ENCODE peak calls at places on chromosomes 1 and 21, in four cellular contexts. Y is lower lobe of right lung, V is SJSA1, W is endothelial cell of umbilical vein. S is an unnamed sample.

GRCh38 chr1:108114026-108114599 is 86.0 kb downstream of the SLC25A24 start:
- DNase-seq in Y (no peak), V (no peak), W (no peak), S (no peak)

GRCh38 chr1:209412036-209412435 is 171.5 kb upstream of the CAMK1G start:
- DNase-seq in Y (no peak), V (no peak), W (no peak), S (no peak)

GRCh38 chr1:118945460-118945859 is 42.7 kb downstream of the TBX15 start:
- DNase-seq in Y (no peak), V (no peak), W (no peak), S (no peak)

GRCh38 chr21:37936010-37936785 is 19.9 kb upstream of the KCNJ6 start:
- DNase-seq in Y (no peak), V (no peak), W (no peak), S (no peak)

GRCh38 chr1:116738673-116739370 is 15.4 kb upstream of the CD2 start:
- DNase-seq in Y (no peak), V (no peak), W (no peak), S (no peak)

GRCh38 chr1:51044199-51044598 is 57.8 kb upstream of the C1orf185 start:
- DNase-seq in Y (no peak), V (no peak), W (no peak), S (no peak)

GRCh38 chr1:223504741-223505140 is 111.5 kb downstream of the CCDC185 start:
- DNase-seq in Y (peak; percentile 58), V (peak; percentile 39), W (peak; percentile 30), S (peak; percentile 84)

GRCh38 chr1:27380223-27380622 is 2.9 kb downstream of the CD164L2 start:
- DNase-seq in Y (no peak), V (no peak), W (no peak), S (no peak)

GRCh38 chr1:155184835-155185782 is 11.5 kb downstream of the TRIM46 start:
- DNase-seq in Y (peak; percentile 84), V (no peak), W (no peak), S (peak; percentile 73)

GRCh38 chr1:34928865-34929496 is 469 bp downstream of the DLGAP3 start:
- DNase-seq in Y (no peak), V (peak; percentile 13), W (peak; percentile 2), S (no peak)

GRCh38 chr1:9787702-9788101 is 36.1 kb downstream of the CLSTN1 start:
- DNase-seq in Y (no peak), V (no peak), W (no peak), S (no peak)

GRCh38 chr1:201176931-201177330 is 13.7 kb upstream of the IGFN1 start:
- DNase-seq in Y (no peak), V (no peak), W (no peak), S (no peak)

GRCh38 chr1:1964811-1965210 is 38.8 kb downstream of the CFAP74 start:
- DNase-seq in Y (no peak), V (no peak), W (no peak), S (peak; percentile 67)

GRCh38 chr1:214584805-214585766 is 17.9 kb upstream of the CENPF start:
- DNase-seq in Y (no peak), V (no peak), W (peak; percentile 77), S (no peak)

GRCh38 chr1:178023181-178023618 is 53.3 kb upstream of the SEC16B start:
- DNase-seq in Y (no peak), V (no peak), W (no peak), S (no peak)

GRCh38 chr1:23111600-23112535 is 56.8 kb downstream of the LUZP1 start:
- DNase-seq in Y (no peak), V (no peak), W (no peak), S (no peak)

GRCh38 chr1:246703581-246703980 is 20.6 kb upstream of the SCCPDH start:
- DNase-seq in Y (peak; percentile 60), V (no peak), W (no peak), S (no peak)

GRCh38 chr1:101905298-101905794 is 91.4 kb downstream of the OLFM3 start:
- DNase-seq in Y (no peak), V (no peak), W (no peak), S (no peak)

GRCh38 chr1:101902199-101902598 is 94.5 kb downstream of the OLFM3 start:
- DNase-seq in Y (no peak), V (no peak), W (no peak), S (no peak)

GRCh38 chr1:101911894-101912293 is 84.8 kb downstream of the OLFM3 start:
- DNase-seq in Y (no peak), V (no peak), W (no peak), S (no peak)

GRCh38 chr1:101908980-101909379 is 87.7 kb downstream of the OLFM3 start:
- DNase-seq in Y (no peak), V (no peak), W (no peak), S (no peak)

DNA sequence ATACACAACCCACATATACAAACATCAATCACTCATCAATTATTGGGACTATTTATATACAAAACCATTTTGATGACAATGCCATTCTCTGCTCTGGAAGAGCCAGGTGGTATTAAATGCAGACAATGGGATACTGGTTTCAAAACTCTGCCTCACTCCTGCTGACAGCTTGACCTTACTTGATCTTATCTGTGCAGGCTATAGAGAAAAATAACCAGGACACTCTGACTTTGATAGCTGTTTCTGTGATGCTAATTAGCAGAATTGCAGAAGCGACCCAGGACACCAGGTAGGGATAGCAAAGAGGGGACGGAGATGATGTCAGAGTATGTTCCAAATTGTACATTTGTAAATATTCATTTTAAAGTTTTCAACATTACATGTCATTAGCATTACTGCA is 89.5 kb downstream of the OLFM3 start:
- DNase-seq in Y (no peak), V (no peak), W (no peak), S (no peak)
- H3K4me1 ChIP-seq in Y (no peaks in the 10 kb centered on the region), V (no peaks in the 10 kb centered on the region), W (no peaks in the 10 kb centered on the region), S (no peaks in the 10 kb centered on the region)

GRCh38 chr1:92862605-92863004 is 30.8 kb downstream of the RPL5 start:
- DNase-seq in Y (no peak), V (no peak), W (no peak), S (no peak)

GRCh38 chr1:92857817-92858216 is 26.0 kb downstream of the RPL5 start:
- DNase-seq in Y (no peak), V (no peak), W (no peak), S (no peak)

GRCh38 chr1:92855236-92855635 is 23.4 kb downstream of the RPL5 start:
- DNase-seq in Y (no peak), V (no peak), W (no peak), S (no peak)

GRCh38 chr1:92859400-92860039 is 27.7 kb downstream of the RPL5 start:
- DNase-seq in Y (no peak), V (no peak), W (no peak), S (no peak)

DNA sequence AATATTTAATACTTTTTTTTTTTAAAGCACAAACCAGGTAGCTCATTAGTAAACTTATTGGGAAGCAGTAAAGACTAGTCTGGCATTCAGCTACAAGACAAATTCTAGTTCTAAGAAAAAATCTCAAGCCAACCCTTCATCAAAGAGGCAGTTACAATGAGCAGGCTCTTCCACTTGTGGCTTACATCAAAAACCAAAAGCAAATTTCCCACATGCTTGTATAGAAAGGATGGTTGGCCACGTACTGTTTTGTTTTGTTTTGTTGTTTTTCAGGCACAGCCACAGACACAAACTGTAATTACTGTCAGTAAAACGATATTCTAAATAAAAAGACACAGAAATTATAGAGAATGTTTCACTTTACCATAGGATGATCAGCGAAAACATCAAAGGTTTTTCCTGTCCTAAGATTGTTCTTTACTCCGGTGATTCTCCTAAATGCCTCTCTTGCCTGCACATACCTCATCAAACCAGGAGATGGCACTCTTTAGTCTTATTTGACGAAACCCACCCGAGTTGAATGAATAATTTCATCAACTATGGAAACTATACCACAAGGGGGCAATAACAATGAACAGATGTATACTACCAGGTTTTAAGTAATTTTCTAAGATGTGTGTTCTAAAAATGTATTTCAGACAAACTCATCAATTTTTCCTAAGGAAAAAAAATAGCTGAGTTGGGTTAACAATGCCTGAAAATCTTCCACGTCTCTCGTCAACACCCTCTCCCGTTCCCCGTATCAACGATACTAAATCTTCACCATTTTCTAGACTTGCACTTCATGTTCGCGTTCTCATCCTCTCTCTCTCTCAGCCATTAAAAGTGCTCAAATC is 26.9 kb downstream of the RPL5 start:
- DNase-seq in Y (no peak), V (peak; percentile 61), W (peak; percentile 81), S (no peak)
- H3K4me3 ChIP-seq in Y (peak overlapping the region; percentile 20), V (no peak overlapping the region), W (no peak overlapping the region), S (peak overlapping the region; percentile 8)

GRCh38 chr1:198179556-198179981 is 22.8 kb downstream of the NEK7 start:
- DNase-seq in Y (no peak), V (no peak), W (no peak), S (no peak)
- H3K4me1 ChIP-seq in Y (peaks cover 52% of the 10 kb centered on the region), V (peaks cover 25% of the 10 kb centered on the region), W (no peaks in the 10 kb centered on the region), S (peaks cover 55% of the 10 kb centered on the region)

DNA sequence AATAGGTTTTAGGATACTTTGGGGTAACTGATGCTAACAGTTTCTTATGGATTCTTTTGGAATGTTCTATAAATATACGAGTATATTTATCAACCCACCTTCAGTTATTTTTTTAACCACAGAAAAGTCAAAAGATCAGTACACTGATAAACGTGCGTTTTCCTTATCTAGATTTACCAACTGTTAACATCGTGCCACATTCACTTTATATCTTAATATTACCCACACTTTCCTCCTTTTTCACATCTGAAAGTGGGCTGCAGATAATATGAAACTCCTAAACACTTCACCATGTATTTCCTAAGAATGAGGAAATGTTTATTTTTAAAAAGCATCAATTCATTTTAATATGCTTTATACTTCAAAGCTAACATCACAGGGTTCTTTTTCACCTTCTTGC is 7.7 kb downstream of the ATF6 start:
- DNase-seq in Y (no peak), V (no peak), W (no peak), S (no peak)
- H3K4me3 ChIP-seq in Y (no peak overlapping the region), V (no peak overlapping the region), W (no peak overlapping the region), S (no peak overlapping the region)

GRCh38 chr1:56547473-56547872 is 31.9 kb downstream of the PLPP3 start:
- DNase-seq in Y (no peak), V (no peak), W (no peak), S (no peak)
- H3K4me1 ChIP-seq in Y (peaks cover 52% of the 10 kb centered on the region), V (peaks cover 20% of the 10 kb centered on the region), W (no peaks in the 10 kb centered on the region), S (peaks cover 5% of the 10 kb centered on the region)

GRCh38 chr1:38009841-38010180 is 2.7 kb upstream of the UTP11 start:
- DNase-seq in Y (no peak), V (no peak), W (no peak), S (no peak)

GRCh38 chr1:38015978-38016640 is 3.6 kb downstream of the UTP11 start:
- DNase-seq in Y (peak; percentile 12), V (no peak), W (peak; percentile 89), S (peak; percentile 9)

GRCh38 chr1:38013027-38013588 is 574 bp downstream of the UTP11 start:
- DNase-seq in Y (peak; percentile 43), V (no peak), W (no peak), S (peak; percentile 32)

GRCh38 chr1:38014724-38015424 is 2.3 kb downstream of the UTP11 start:
- DNase-seq in Y (peak; percentile 37), V (no peak), W (no peak), S (peak; percentile 27)

DNA sequence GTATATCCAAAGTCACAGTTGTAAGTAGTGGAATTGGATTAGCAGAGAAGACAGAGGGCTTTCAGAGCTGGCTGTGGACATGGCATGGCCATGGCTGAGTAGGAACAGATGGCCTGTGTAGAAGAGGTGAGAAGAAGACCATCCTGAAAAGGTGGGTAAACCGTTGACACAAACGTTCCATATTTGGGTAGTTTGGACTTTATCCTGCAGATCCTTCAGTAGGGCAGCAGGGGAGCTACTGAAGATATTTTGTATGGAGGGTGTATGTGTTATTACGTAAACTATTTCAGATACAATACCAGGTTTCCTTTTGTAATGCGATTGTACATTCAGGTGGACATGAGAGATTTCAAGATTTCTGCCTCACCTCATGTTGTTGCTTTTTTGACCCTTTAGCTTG is 1.6 kb downstream of the UTP11 start:
- DNase-seq in Y (no peak), V (no peak), W (no peak), S (no peak)
- H3K4me3 ChIP-seq in Y (no peak overlapping the region), V (no peak overlapping the region), W (no peak overlapping the region), S (peak overlapping the region; percentile 65)

S was measured in left lung.